ENCODE peak calls at places on chromosome 5, in eight cellular contexts. N is body of pancreas, X is ovary, T is suprapubic skin, R is tibial nerve, K is NB4, J is uterus, G is heart left ventricle. P is an unnamed sample.

GRCh38 chr5:150945501-150945900 is 40.7 kb upstream of the ZNF300 start:
- DNase-seq in N (no peak), X (no peak), T (no peak), R (no peak), K (no peak), J (no peak), G (no peak), P (no peak)

GRCh38 chr5:68562308-68562707 is 346.8 kb downstream of the PIK3R1 start:
- DNase-seq in N (peak), X (peak), T (no peak), R (no peak), K (no peak), J (peak), G (peak), P (no peak)

GRCh38 chr5:50717615-50718014 is 51.2 kb downstream of the PARP8 start:
- DNase-seq in N (no peak), X (no peak), T (no peak), R (no peak), K (peak), J (no peak), G (no peak), P (no peak)

GRCh38 chr5:156120777-156121176 is 206.2 kb upstream of the SGCD start:
- DNase-seq in N (no peak), X (no peak), T (no peak), R (no peak), K (no peak), J (no peak), G (no peak), P (no peak)

GRCh38 chr5:56829137-56829536 is 13.8 kb downstream of the MAP3K1 start:
- DNase-seq in N (no peak), X (no peak), T (no peak), R (no peak), K (peak), J (no peak), G (no peak), P (peak)

GRCh38 chr5:153630546-153630945 is 140.1 kb downstream of the GRIA1 start:
- DNase-seq in N (no peak), X (no peak), T (no peak), R (no peak), K (no peak), J (no peak), G (no peak), P (no peak)

GRCh38 chr5:14178091-14178490 is 34.9 kb downstream of the TRIO start:
- DNase-seq in N (no peak), X (no peak), T (no peak), R (no peak), K (no peak), J (no peak), G (no peak), P (no peak)

GRCh38 chr5:177043114-177043513 is 20.6 kb downstream of the ZNF346 start:
- DNase-seq in N (no peak), X (no peak), T (no peak), R (no peak), K (no peak), J (no peak), G (no peak), P (no peak)

GRCh38 chr5:55308254-55308836 is 556 bp downstream of the MTREX start:
- DNase-seq in N (no peak), X (peak), T (no peak), R (no peak), K (peak), J (no peak), G (no peak), P (peak)

GRCh38 chr5:10310073-10310779 is 2.5 kb upstream of the CMBL start:
- DNase-seq in N (peak), X (peak), T (no peak), R (no peak), K (no peak), J (no peak), G (no peak), P (no peak)

GRCh38 chr5:1293997-1294838 is 650 bp downstream of the TERT start:
- DNase-seq in N (no peak), X (no peak), T (peak), R (no peak), K (peak), J (no peak), G (no peak), P (no peak)

GRCh38 chr5:83724001-83724400 is 3.3 kb upstream of the HAPLN1 start:
- DNase-seq in N (no peak), X (no peak), T (no peak), R (no peak), K (no peak), J (no peak), G (no peak), P (no peak)

GRCh38 chr5:124902097-124902821 is 155.8 kb upstream of the ZNF608 start:
- DNase-seq in N (no peak), X (no peak), T (no peak), R (no peak), K (peak), J (no peak), G (no peak), P (no peak)

GRCh38 chr5:78633710-78634109 is 14.9 kb downstream of the LHFPL2 start:
- DNase-seq in N (no peak), X (no peak), T (no peak), R (no peak), K (peak), J (no peak), G (no peak), P (no peak)

GRCh38 chr5:120555345-120555744 is 91.2 kb downstream of the PRR16 start:
- DNase-seq in N (no peak), X (no peak), T (no peak), R (no peak), K (no peak), J (no peak), G (no peak), P (peak)

GRCh38 chr5:50702615-50703325 is 36.3 kb downstream of the PARP8 start:
- DNase-seq in N (no peak), X (no peak), T (no peak), R (no peak), K (peak), J (no peak), G (no peak), P (no peak)

GRCh38 chr5:158875272-158875679 is 224.4 kb downstream of the EBF1 start:
- DNase-seq in N (no peak), X (no peak), T (no peak), R (no peak), K (no peak), J (no peak), G (no peak), P (no peak)

GRCh38 chr5:44275908-44276307 is 113.3 kb downstream of the FGF10 start:
- DNase-seq in N (no peak), X (no peak), T (no peak), R (no peak), K (peak), J (no peak), G (no peak), P (no peak)

GRCh38 chr5:93162201-93162654 is 418.8 kb downstream of the NR2F1-AS1 start:
- DNase-seq in N (no peak), X (no peak), T (no peak), R (no peak), K (peak), J (no peak), G (no peak), P (no peak)

GRCh38 chr5:6827815-6828214 is 114.6 kb downstream of the TENT4A start:
- DNase-seq in N (no peak), X (peak), T (no peak), R (no peak), K (no peak), J (no peak), G (no peak), P (peak)

GRCh38 chr5:89759824-89760223 is 649.7 kb downstream of the CETN3 start:
- DNase-seq in N (no peak), X (no peak), T (no peak), R (no peak), K (no peak), J (no peak), G (no peak), P (no peak)

GRCh38 chr5:124738751-124739559 is 7.5 kb downstream of the ZNF608 start:
- DNase-seq in N (no peak), X (no peak), T (no peak), R (no peak), K (no peak), J (no peak), G (no peak), P (peak)

GRCh38 chr5:14665110-14665822 is 748 bp downstream of the OTULIN start:
- DNase-seq in N (peak), X (peak), T (no peak), R (no peak), K (peak), J (peak), G (peak), P (peak)

GRCh38 chr5:109483395-109483974 is 73.7 kb upstream of the PJA2 start:
- DNase-seq in N (no peak), X (no peak), T (no peak), R (no peak), K (peak), J (no peak), G (no peak), P (no peak)

GRCh38 chr5:138754699-138755057 is 1.5 kb downstream of the CTNNA1 start:
- DNase-seq in N (peak), X (no peak), T (no peak), R (no peak), K (no peak), J (no peak), G (no peak), P (no peak)

GRCh38 chr5:142720561-142721275 is 34.8 kb upstream of the FGF1 start:
- DNase-seq in N (peak), X (no peak), T (no peak), R (no peak), K (no peak), J (no peak), G (peak), P (no peak)

GRCh38 chr5:16995372-16995771 is 59.3 kb upstream of the MYO10 start:
- DNase-seq in N (no peak), X (no peak), T (no peak), R (no peak), K (no peak), J (no peak), G (no peak), P (no peak)

GRCh38 chr5:96721351-96721970 is 59.3 kb downstream of the CAST start:
- DNase-seq in N (no peak), X (no peak), T (no peak), R (no peak), K (no peak), J (no peak), G (peak), P (no peak)

GRCh38 chr5:163915481-163915961 is 410.1 kb downstream of the MAT2B start:
- DNase-seq in N (no peak), X (no peak), T (no peak), R (no peak), K (peak), J (no peak), G (no peak), P (no peak)

GRCh38 chr5:18972244-18972643 is 1015.8 kb downstream of the CDH18 start:
- DNase-seq in N (no peak), X (no peak), T (no peak), R (no peak), K (no peak), J (no peak), G (no peak), P (no peak)

GRCh38 chr5:141402553-141403328 is at the start of gene PCDHGA9:
- DNase-seq in N (no peak), X (no peak), T (no peak), R (no peak), K (no peak), J (no peak), G (no peak), P (peak)

GRCh38 chr5:85591311-85591710 is 1026.4 kb upstream of the COX7C start:
- DNase-seq in N (no peak), X (no peak), T (no peak), R (no peak), K (no peak), J (no peak), G (no peak), P (no peak)

GRCh38 chr5:159913481-159913880 is 2.8 kb upstream of the ADRA1B start:
- DNase-seq in N (no peak), X (no peak), T (no peak), R (no peak), K (no peak), J (no peak), G (no peak), P (no peak)

GRCh38 chr5:103587185-103587748 is 24.7 kb upstream of the NUDT12 start:
- DNase-seq in N (no peak), X (no peak), T (no peak), R (no peak), K (peak), J (no peak), G (no peak), P (peak)

GRCh38 chr5:141883184-141883947 is 5.2 kb upstream of the PCDH1 start:
- DNase-seq in N (peak), X (no peak), T (no peak), R (no peak), K (no peak), J (no peak), G (peak), P (peak)

GRCh38 chr5:142151436-142152382 is 43.1 kb downstream of the NDFIP1 start:
- DNase-seq in N (peak), X (no peak), T (no peak), R (peak), K (peak), J (peak), G (peak), P (peak)

GRCh38 chr5:16712178-16712577 is 95.4 kb upstream of the RETREG1 start:
- DNase-seq in N (no peak), X (no peak), T (no peak), R (no peak), K (no peak), J (no peak), G (no peak), P (no peak)

GRCh38 chr5:134028496-134028895 is 23.7 kb upstream of the VDAC1 start:
- DNase-seq in N (no peak), X (no peak), T (no peak), R (no peak), K (no peak), J (no peak), G (no peak), P (no peak)

GRCh38 chr5:79935992-79936643 is 54.9 kb downstream of the MTX3 start:
- DNase-seq in N (no peak), X (peak), T (no peak), R (no peak), K (no peak), J (peak), G (peak), P (no peak)

DNA sequence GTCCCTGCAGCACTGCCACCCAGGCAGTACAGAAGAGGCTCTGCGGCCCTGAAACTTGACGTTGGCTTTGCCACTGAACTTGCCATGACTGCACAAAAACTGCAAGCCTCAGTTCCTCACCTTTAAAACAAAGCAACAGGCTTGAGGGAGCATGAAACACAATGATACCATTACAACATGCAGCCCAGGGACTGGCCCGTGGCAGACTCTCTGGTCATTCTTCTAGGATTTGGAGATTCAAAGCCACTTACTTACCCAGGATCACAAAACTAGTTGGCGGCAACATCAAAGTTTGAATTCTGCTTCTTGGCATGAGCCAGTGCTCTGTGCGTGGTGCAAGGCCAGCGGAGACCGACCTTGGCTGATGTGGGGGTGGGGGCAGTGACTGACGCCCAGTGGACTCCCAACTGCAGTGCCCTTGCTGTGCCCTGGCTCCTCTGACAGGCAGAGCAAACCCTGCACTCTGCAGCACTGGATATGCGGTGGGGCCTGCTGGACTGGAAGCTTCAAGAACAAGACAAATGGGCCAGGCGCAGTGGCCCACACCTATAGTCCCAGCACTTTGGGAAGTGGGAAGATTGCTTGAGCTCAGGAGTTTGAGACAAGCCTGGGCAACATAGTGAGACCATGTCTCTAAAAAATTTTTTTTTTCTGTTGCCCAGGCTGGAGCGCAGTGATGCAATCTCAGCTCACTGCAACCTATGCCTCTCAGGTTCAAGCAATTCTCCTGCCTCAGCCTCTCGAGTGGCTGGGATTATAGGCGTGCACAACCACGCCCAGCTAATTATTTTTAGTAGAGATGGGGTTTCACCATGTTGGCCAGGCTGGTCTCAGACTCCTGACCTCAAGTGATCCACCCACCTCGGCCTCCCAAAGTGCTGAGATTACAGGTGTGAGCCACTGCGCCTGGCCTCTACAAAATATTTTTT is 18.9 kb downstream of the SQSTM1 start:
- DNase-seq in N (peak), X (no peak), T (no peak), R (no peak), K (no peak), J (no peak), G (peak), P (no peak)
- TF ChIP-seq POLR2A in N (no peak), X (no peak), T (no peak), R (no peak), K (no peak), J (no peak), G (no peak), P (no peak)

DNA sequence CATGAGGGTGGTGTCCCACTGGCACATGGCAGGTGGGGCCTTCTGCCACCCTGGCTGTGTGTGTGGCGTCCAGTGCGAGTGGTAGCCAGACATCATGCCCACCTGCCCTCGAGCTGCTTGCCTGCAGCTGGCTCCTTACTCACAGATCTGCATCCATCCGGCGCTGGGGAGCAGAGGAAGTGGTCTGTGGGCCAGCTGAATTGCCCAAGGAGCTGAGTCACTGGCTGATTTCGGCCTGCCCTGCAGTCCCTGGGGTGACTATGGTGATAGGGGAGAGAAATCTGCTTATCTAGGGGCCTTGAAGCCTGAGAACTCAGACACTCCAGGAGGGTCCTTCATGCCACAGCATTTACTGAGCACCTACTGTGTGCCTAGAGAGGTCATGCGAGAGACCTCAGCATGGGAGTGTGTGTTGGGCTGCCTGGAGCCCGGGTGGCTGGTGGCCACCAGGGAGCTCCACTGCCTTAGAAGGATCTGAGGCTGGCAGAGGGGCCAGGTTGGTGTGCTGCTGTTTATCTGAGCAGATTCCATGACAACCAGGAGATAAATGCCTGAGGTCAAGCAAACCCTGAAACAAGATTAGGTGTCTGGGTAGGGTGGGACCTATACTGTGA is 57.1 kb downstream of the SLC22A5 start:
- DNase-seq in N (peak), X (peak), T (peak), R (peak), K (peak), J (peak), G (peak), P (peak)
- TF ChIP-seq POLR2A in N (no peak), X (no peak), T (no peak), R (no peak), K (peak), J (no peak), G (no peak), P (no peak)

GRCh38 chr5:132540764-132541163 is 2.6 kb downstream of the IL5 start:
- DNase-seq in N (no peak), X (no peak), T (no peak), R (no peak), K (no peak), J (no peak), G (no peak), P (no peak)

GRCh38 chr5:132547269-132547668 is 3.9 kb upstream of the IL5 start:
- DNase-seq in N (no peak), X (no peak), T (no peak), R (no peak), K (no peak), J (no peak), G (no peak), P (no peak)

GRCh38 chr5:132540149-132540548 is 3.2 kb downstream of the IL5 start:
- DNase-seq in N (no peak), X (no peak), T (no peak), R (no peak), K (no peak), J (no peak), G (no peak), P (no peak)

GRCh38 chr5:132546108-132546507 is 2.8 kb upstream of the IL5 start:
- DNase-seq in N (no peak), X (no peak), T (no peak), R (no peak), K (no peak), J (no peak), G (no peak), P (no peak)

DNA sequence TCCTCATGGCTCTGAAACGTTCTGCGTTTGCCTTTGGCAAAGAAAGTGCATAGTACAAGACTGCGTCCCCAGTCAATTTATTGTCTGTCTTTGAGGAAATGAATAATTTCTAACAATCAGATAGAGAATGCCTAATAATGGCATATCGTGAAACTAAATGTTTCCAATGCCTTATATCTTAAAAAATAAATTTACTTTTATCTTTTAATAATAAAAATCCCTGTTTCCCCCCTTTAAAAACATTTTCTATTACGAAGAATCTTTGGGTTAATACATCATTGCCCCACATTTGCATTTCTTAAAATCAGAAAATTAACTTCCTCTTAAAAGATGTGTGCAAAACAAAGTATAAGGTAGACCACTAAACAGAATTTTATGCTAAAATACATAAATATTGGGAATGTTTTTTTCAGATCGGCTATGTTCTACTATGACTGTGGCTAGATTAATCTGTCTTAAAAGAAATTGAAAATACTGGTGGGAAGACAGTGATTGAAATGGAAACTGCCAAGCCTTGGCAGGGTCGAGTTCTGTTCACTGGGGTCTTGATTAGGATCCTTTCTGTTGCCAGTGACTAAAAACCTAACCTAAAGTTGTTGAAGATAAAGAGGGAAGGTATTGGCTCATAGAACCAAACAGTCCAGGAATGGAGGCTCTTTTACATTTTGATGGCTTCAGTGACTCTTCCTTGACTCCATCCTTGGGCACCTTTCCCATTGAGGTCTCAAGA is at the start of gene IL5:
- DNase-seq in N (no peak), X (no peak), T (no peak), R (no peak), K (no peak), J (no peak), G (no peak), P (no peak)
- TF ChIP-seq POLR2A in N (no peak), X (no peak), T (no peak), R (no peak), K (no peak), J (no peak), G (no peak), P (no peak)

GRCh38 chr5:169762338-169763095 is 125.4 kb downstream of the DOCK2 start:
- DNase-seq in N (no peak), X (no peak), T (no peak), R (no peak), K (no peak), J (no peak), G (no peak), P (no peak)
- TF ChIP-seq POLR2A in N (no peak), X (no peak), T (no peak), R (no peak), K (no peak), J (no peak), G (no peak), P (no peak)

GRCh38 chr5:126422994-126423788 is at the start of gene GRAMD2B:
- DNase-seq in N (peak), X (peak), T (peak), R (peak), K (peak), J (peak), G (peak), P (peak)
- TF ChIP-seq POLR2A in N (peak), X (peak), T (peak), R (peak), K (no peak), J (peak), G (peak), P (peak)

GRCh38 chr5:172853355-172853975 is 19.4 kb downstream of the ERGIC1 start:
- DNase-seq in N (no peak), X (no peak), T (no peak), R (no peak), K (no peak), J (peak), G (no peak), P (no peak)
- TF ChIP-seq POLR2A in N (no peak), X (no peak), T (no peak), R (no peak), K (no peak), J (no peak), G (no peak), P (no peak)

P was measured in erythroblast.